ENCODE peak calls at places on chromosome 14, in ten cellular contexts. N is transverse colon; A is CD8-positive, alpha-beta T cell; I is left ventricle myocardium inferior; W is fibroblast of lung; X is brain microvascular endothelial cell; H is sigmoid colon; U is heart right ventricle; G is GM23338; K is uterus. F is an unnamed sample.

GRCh38 chr14:31303654-31304053 is 96.1 kb upstream of the HECTD1 start:
- DNase-seq in N (no peak), A (no peak), I (no peak), W (no peak), X (no peak), H (no peak), U (no peak), G (no peak), K (no peak), F (no peak)

GRCh38 chr14:103072595-103073366 is 11.2 kb upstream of the LBHD2 start:
- DNase-seq in N (no peak), A (no peak), I (no peak), W (no peak), X (no peak), H (peak; percentile 59), U (no peak), G (no peak), K (no peak), F (no peak)

GRCh38 chr14:104206281-104206904 is 68.0 kb downstream of the KIF26A start:
- DNase-seq in N (peak; percentile 67), A (peak; percentile 11), I (no peak), W (no peak), X (no peak), H (no peak), U (no peak), G (no peak), K (no peak), F (no peak)

GRCh38 chr14:87397499-87397898 is 595.5 kb downstream of the GALC start:
- DNase-seq in N (no peak), A (no peak), I (no peak), W (no peak), X (no peak), H (no peak), U (no peak), G (no peak), K (no peak), F (no peak)

GRCh38 chr14:83993545-83993944 is 1536.4 kb upstream of the FLRT2 start:
- DNase-seq in N (no peak), A (no peak), I (no peak), W (no peak), X (no peak), H (no peak), U (no peak), G (no peak), K (no peak), F (no peak)

GRCh38 chr14:63663428-63664142 is 21.9 kb upstream of the WDR89 start:
- DNase-seq in N (no peak), A (no peak), I (no peak), W (peak; percentile 5), X (no peak), H (no peak), U (no peak), G (no peak), K (no peak), F (no peak)

GRCh38 chr14:85252011-85252410 is 277.9 kb upstream of the FLRT2 start:
- DNase-seq in N (no peak), A (no peak), I (no peak), W (peak; percentile 72), X (peak; percentile 80), H (no peak), U (no peak), G (no peak), K (no peak), F (no peak)

GRCh38 chr14:65753061-65753460 is 340.5 kb downstream of the FUT8 start:
- DNase-seq in N (peak; percentile 67), A (no peak), I (no peak), W (no peak), X (no peak), H (no peak), U (no peak), G (no peak), K (no peak), F (no peak)

GRCh38 chr14:73176673-73177072 is 40.4 kb downstream of the PSEN1 start:
- DNase-seq in N (no peak), A (no peak), I (no peak), W (no peak), X (no peak), H (no peak), U (no peak), G (no peak), K (no peak), F (no peak)

GRCh38 chr14:68020493-68020892 is 200.9 kb downstream of the RAD51B start:
- DNase-seq in N (no peak), A (no peak), I (no peak), W (no peak), X (no peak), H (no peak), U (no peak), G (no peak), K (no peak), F (no peak)

DNA sequence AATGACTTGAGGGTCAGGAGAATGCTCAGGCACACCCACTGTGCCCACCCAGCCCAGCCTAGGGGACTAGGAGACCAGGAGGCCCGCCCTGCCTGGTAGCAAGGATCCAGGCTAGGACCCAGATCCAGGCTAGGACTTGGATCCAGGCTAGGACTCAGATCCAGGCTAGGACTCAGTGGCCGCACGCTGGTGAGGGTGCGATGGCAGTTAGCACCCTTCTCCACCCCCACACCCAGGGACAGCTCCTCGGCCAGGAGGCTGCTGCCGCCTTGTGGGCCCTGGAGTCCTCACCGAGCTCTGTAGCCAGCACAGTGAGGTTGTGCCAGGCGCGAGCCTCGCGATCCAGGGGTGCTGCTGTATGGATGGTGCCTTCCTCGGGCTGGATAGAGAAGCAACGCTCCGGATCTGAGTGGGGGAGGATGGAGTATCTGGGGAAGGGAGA is 5.1 kb downstream of the CDH24 start:
- DNase-seq in N (no peak), A (no peak), I (no peak), W (no peak), X (no peak), H (no peak), U (no peak), G (peak; percentile 61), K (no peak), F (no peak)
- TF ChIP-seq CTCF in N (no peak), A (no peak), I (peak; percentile 52), W (peak; percentile 20), X (peak; percentile 58), H (no peak), U (peak; percentile 33), G (peak; percentile 86), K (no peak), F (no peak)

GRCh38 chr14:101086926-101087325 is 183.4 kb upstream of the RTL1 start:
- DNase-seq in N (no peak), A (no peak), I (no peak), W (no peak), X (no peak), H (no peak), U (no peak), G (no peak), K (no peak), F (no peak)

GRCh38 chr14:101088395-101088667 is 184.8 kb upstream of the RTL1 start:
- DNase-seq in N (no peak), A (no peak), I (no peak), W (no peak), X (no peak), H (no peak), U (no peak), G (no peak), K (no peak), F (no peak)

GRCh38 chr14:101087614-101088394 is 184.3 kb upstream of the RTL1 start:
- DNase-seq in N (peak; percentile 3), A (no peak), I (no peak), W (peak; percentile 48), X (no peak), H (no peak), U (no peak), G (no peak), K (no peak), F (no peak)

GRCh38 chr14:101088714-101089113 is 185.2 kb upstream of the RTL1 start:
- DNase-seq in N (no peak), A (no peak), I (no peak), W (no peak), X (no peak), H (no peak), U (no peak), G (no peak), K (no peak), F (no peak)

DNA sequence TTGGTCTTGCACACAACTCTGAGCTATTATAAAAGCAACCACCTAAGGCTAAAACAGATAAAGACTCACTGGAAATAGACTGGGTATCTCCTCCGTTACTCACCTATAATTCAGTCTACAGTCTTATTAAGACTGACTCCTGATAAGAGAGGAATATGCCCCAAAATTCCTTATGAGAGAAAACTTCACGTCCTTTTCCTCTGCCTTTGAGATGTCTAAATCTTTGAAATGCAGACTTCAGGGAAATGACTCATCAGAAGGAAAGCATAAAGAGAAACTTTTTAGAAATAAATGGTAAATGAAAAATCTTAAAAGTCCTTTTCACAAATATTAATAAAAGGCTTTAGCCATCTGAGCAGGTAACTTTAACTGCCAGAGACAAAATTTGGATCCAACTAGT is 187.5 kb upstream of the RTL1 start:
- DNase-seq in N (no peak), A (no peak), I (no peak), W (no peak), X (no peak), H (no peak), U (no peak), G (no peak), K (no peak), F (no peak)
- H3K36me3 ChIP-seq in N (no peaks in the 10 kb centered on the region), A (no peaks in the 10 kb centered on the region), I (no peaks in the 10 kb centered on the region), W (no peaks in the 10 kb centered on the region), X (no peaks in the 10 kb centered on the region), H (no peaks in the 10 kb centered on the region), U (no peaks in the 10 kb centered on the region), G (no peaks in the 10 kb centered on the region), K (no peaks in the 10 kb centered on the region), F (no peaks in the 10 kb centered on the region)

GRCh38 chr14:36028218-36028617 is 148.3 kb downstream of the PTCSC3 start:
- DNase-seq in N (no peak), A (no peak), I (no peak), W (no peak), X (no peak), H (no peak), U (no peak), G (peak; percentile 69), K (no peak), F (no peak)
- TF ChIP-seq CTCF in N (no peak), A (no peak), I (no peak), W (no peak), X (no peak), H (no peak), U (no peak), G (peak; percentile 78), K (no peak), F (no peak)

DNA sequence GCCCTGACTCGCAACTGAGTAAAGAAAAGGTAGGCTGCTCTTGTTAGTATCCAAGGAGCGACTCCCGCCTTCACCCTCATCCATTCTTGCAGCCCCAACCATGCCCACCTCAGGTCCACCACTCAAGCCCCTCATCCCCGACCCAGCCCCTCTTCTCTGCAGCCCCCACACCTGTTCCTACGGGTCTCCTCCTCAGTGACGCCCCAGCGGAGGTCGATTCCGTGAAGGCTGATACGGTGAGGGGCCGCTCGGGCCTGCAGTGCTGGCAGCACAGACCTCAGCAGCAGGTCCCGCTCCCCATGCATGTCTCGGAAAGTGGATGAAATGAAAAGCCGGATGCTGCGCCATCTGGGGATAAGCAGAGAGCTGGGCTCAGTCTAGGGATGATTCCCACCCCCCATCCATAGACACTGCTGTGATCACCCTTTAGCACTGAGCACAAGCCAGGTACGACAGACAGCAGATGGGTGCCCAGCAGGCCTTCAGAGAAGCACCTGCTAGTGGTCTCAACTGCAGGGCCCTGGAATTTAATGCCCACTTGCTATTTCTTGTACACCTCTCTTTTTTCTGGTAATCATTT is 26.9 kb downstream of the TEP1 start:
- DNase-seq in N (no peak), A (no peak), I (no peak), W (no peak), X (no peak), H (no peak), U (no peak), G (no peak), K (no peak), F (no peak)
- H3K36me3 ChIP-seq in N (peaks cover 91% of the 10 kb centered on the region), A (peaks cover 85% of the 10 kb centered on the region), I (peaks cover 95% of the 10 kb centered on the region), W (peaks cover 25% of the 10 kb centered on the region), X (peaks cover 91% of the 10 kb centered on the region), H (peaks cover 93% of the 10 kb centered on the region), U (peaks cover 26% of the 10 kb centered on the region), G (peaks cover 3% of the 10 kb centered on the region), K (no peaks in the 10 kb centered on the region), F (peaks cover 100% of the 10 kb centered on the region)

GRCh38 chr14:81625343-81625742 is 91.7 kb upstream of the SEL1L start:
- DNase-seq in N (no peak), A (no peak), I (no peak), W (no peak), X (no peak), H (no peak), U (no peak), G (peak; percentile 67), K (no peak), F (no peak)
- TF ChIP-seq CTCF in N (no peak), A (no peak), I (peak; percentile 60), W (no peak), X (no peak), H (no peak), U (peak; percentile 47), G (peak; percentile 59), K (peak; percentile 9), F (peak; percentile 42)